ENCODE peak calls at places on chromosome 16, in nine cellular contexts. R is Peyer's patch, A is GM12878, O is left ventricle myocardium inferior, Z is heart left ventricle, B is OCI-LY7, G is PC-3, V is astrocyte, Q is neural progenitor cell. L is an unnamed sample. For H3K36me3, the result is how much of the 10 kb centered on the place peaks cover.

GRCh38 chr16:23871924-23872323 is 36.1 kb downstream of the PRKCB start:
- DNase-seq in Z (no peak), O (no peak), R (no peak), B (no peak), A (no peak), V (no peak), G (no peak), Q (no peak), L (no peak)

GRCh38 chr16:14303654-14304394 is 232.7 kb downstream of the MRTFB start:
- DNase-seq in V (no peak), G (no peak), R (no peak), O (no peak), B (peak), Q (peak), Z (peak), A (no peak), L (no peak)

GRCh38 chr16:81646561-81646960 is 132.5 kb upstream of the PLCG2 start:
- DNase-seq in R (no peak), V (peak), Z (no peak), Q (no peak), B (no peak), G (peak), O (no peak), A (no peak), L (no peak)

GRCh38 chr16:50050802-50051201 is 15.0 kb upstream of the HEATR3 start:
- DNase-seq in G (no peak), Z (no peak), A (no peak), B (no peak), V (no peak), R (no peak), O (no peak), Q (no peak), L (no peak)

GRCh38 chr16:88453217-88453531 is at the start of gene ZFPM1:
- DNase-seq in Z (no peak), A (no peak), B (no peak), G (no peak), Q (peak), O (no peak), R (no peak), V (no peak), L (no peak)

GRCh38 chr16:19542138-19542821 is 13.2 kb upstream of the VPS35L start:
- DNase-seq in R (no peak), A (no peak), G (no peak), V (peak), Q (no peak), O (no peak), Z (no peak), B (no peak), L (no peak)

GRCh38 chr16:60748366-60748765 is 1287.9 kb downstream of the CDH8 start:
- DNase-seq in O (no peak), B (no peak), Z (no peak), G (peak), R (no peak), V (no peak), Q (no peak), A (no peak), L (no peak)

GRCh38 chr16:47110939-47111338 is 32.8 kb downstream of the NETO2 start:
- DNase-seq in Q (peak), A (no peak), V (no peak), B (peak), R (no peak), G (peak), Z (no peak), O (no peak), L (no peak)

GRCh38 chr16:81457326-81458133 is 12.9 kb downstream of the CMIP start:
- DNase-seq in O (no peak), B (no peak), Q (no peak), R (peak), G (no peak), V (peak), Z (no peak), A (no peak), L (peak)

GRCh38 chr16:53511403-53512280 is 8.6 kb upstream of the AKTIP start:
- DNase-seq in V (no peak), G (peak), Q (no peak), B (no peak), R (no peak), Z (no peak), O (no peak), A (no peak), L (no peak)

GRCh38 chr16:27922433-27922832 is 141.1 kb downstream of the GSG1L start:
- DNase-seq in A (no peak), Q (peak), B (no peak), O (no peak), Z (no peak), G (no peak), R (no peak), V (no peak), L (no peak)

GRCh38 chr16:86622700-86623615 is 44.6 kb downstream of the FOXL1 start:
- DNase-seq in Q (no peak), O (no peak), V (no peak), G (no peak), B (no peak), Z (no peak), A (no peak), R (no peak), L (no peak)

GRCh38 chr16:57041182-57042156 is 50.9 kb upstream of the CPNE2 start:
- DNase-seq in G (no peak), R (no peak), A (peak), O (no peak), B (peak), Q (no peak), V (no peak), Z (no peak), L (no peak)

GRCh38 chr16:74186589-74186988 is 110.0 kb upstream of the PSMD7 start:
- DNase-seq in A (no peak), R (no peak), G (no peak), Z (no peak), B (no peak), O (no peak), Q (no peak), V (no peak), L (no peak)

GRCh38 chr16:64419832-64420231 is 702.0 kb downstream of the CDH11 start:
- DNase-seq in G (no peak), Q (no peak), O (no peak), A (no peak), Z (no peak), B (no peak), V (no peak), R (no peak), L (no peak)

GRCh38 chr16:64417711-64418227 is 704.1 kb downstream of the CDH11 start:
- DNase-seq in A (no peak), Z (no peak), O (no peak), G (no peak), B (no peak), R (no peak), V (peak), Q (no peak), L (no peak)

GRCh38 chr16:64412578-64413280 is 709.1 kb downstream of the CDH11 start:
- DNase-seq in A (no peak), R (no peak), O (no peak), B (no peak), Z (no peak), Q (no peak), G (peak), V (peak), L (peak)

GRCh38 chr16:64421515-64421914 is 700.3 kb downstream of the CDH11 start:
- DNase-seq in O (no peak), Z (no peak), A (no peak), G (no peak), V (no peak), Q (no peak), R (no peak), B (peak), L (no peak)

GRCh38 chr16:64416232-64417010 is 705.4 kb downstream of the CDH11 start:
- DNase-seq in R (no peak), V (peak), B (peak), A (no peak), Z (no peak), O (no peak), Q (no peak), G (peak), L (no peak)
- H3K4me3 ChIP-seq in R (no peak), V (peak), B (peak), A (no peak), Z (peak), O (peak), Q (no peak), G (peak), L (no peak)

GRCh38 chr16:2769675-2770056 is 7.4 kb downstream of the ELOB start:
- DNase-seq in O (no peak), A (no peak), R (peak), B (no peak), Q (no peak), Z (peak), V (no peak), G (no peak), L (no peak)
- H3K36me3 ChIP-seq in O (half or more), A (half or more), R (half or more), B (half or more), Q (under half), Z (under half), V (half or more), G (half or more), L (under half)

DNA sequence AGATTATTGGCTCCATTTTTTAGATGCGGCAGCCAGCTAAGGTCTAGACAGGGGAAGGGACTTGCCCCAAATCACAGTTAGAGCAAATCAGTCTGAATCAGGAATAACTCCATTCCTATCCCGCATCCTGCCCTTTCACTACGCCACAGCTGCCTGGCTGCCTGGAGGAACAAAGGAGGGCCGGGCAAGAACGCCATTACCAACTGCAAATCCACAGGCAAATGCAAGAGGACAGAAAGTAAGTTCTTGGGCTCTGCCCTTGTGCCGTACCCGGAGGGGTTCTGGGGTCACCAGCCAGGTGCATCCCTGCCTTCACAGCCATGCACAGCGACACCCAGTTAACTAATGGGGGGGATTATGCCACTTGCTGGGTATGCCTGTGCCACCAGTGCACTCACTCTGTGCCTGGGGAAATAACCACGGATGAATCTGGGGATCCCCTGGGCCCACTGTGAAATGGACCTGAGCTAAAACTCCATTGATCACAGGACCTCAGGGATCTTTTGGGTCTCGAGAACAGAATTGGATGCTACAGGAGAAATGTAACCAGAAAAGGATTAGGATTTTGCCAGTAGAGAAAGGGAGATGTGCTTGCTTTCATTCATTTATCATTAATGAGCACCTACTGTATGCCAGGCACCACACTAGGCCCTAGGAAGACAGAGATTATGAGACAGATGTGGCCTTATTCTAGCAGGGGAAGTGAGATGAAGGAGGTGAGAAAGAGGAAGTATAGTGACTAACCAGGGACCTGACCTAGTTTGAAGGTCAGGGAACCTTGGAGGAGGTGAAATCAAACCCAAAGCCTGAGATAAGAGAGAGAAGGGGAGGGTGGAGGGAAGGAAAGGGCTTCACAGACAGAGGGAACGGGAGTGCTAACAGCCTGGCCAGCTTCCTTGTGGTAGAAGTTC is 17.7 kb downstream of the BCL7C start:
- DNase-seq in A (peak), Q (peak), V (no peak), R (peak), B (peak), O (no peak), Z (no peak), G (no peak), L (no peak)
- TF ChIP-seq CTCF in A (no peak), Q (no peak), V (no peak), R (no peak), B (peak), O (no peak), Z (no peak), G (no peak), L (no peak)

GRCh38 chr16:89562027-89562599 is 1.6 kb downstream of the RPL13 start:
- DNase-seq in Q (no peak), B (peak), G (peak), Z (no peak), A (no peak), V (no peak), O (no peak), R (no peak), L (no peak)

GRCh38 chr16:89564476-89565255 is 4.2 kb downstream of the RPL13 start:
- DNase-seq in R (no peak), V (no peak), B (peak), O (no peak), A (no peak), Z (no peak), G (no peak), Q (peak), L (no peak)

GRCh38 chr16:89561195-89562026 is 929 bp downstream of the RPL13 start:
- DNase-seq in G (no peak), B (no peak), O (no peak), Z (no peak), Q (no peak), V (no peak), R (no peak), A (no peak), L (no peak)

GRCh38 chr16:89563639-89564392 is 3.3 kb downstream of the RPL13 start:
- DNase-seq in Z (no peak), R (no peak), G (no peak), A (no peak), B (no peak), Q (no peak), V (no peak), O (no peak), L (no peak)

GRCh38 chr16:89562939-89563338 is 2.5 kb downstream of the RPL13 start:
- DNase-seq in O (no peak), V (no peak), G (no peak), Q (no peak), R (no peak), B (no peak), A (no peak), Z (no peak), L (no peak)
- H3K4me3 ChIP-seq in O (no peak), V (peak), G (peak), Q (no peak), R (no peak), B (peak), A (peak), Z (no peak), L (no peak)

GRCh38 chr16:672851-673250 is 2.6 kb upstream of the RHBDL1 start:
- DNase-seq in V (no peak), Q (no peak), A (no peak), R (no peak), Z (no peak), G (no peak), O (no peak), B (no peak), L (no peak)

GRCh38 chr16:673399-673991 is 2.0 kb upstream of the RHBDL1 start:
- DNase-seq in G (no peak), Z (no peak), A (no peak), B (no peak), R (no peak), O (no peak), Q (no peak), V (no peak), L (no peak)

GRCh38 chr16:670485-671352 is 2.8 kb downstream of the RHOT2 start:
- DNase-seq in Z (no peak), Q (no peak), R (no peak), B (no peak), V (no peak), O (no peak), G (no peak), A (no peak), L (no peak)

GRCh38 chr16:671353-672131 is 3.6 kb downstream of the RHOT2 start:
- DNase-seq in Q (no peak), Z (no peak), A (no peak), O (no peak), R (no peak), V (no peak), B (no peak), G (no peak), L (no peak)

DNA sequence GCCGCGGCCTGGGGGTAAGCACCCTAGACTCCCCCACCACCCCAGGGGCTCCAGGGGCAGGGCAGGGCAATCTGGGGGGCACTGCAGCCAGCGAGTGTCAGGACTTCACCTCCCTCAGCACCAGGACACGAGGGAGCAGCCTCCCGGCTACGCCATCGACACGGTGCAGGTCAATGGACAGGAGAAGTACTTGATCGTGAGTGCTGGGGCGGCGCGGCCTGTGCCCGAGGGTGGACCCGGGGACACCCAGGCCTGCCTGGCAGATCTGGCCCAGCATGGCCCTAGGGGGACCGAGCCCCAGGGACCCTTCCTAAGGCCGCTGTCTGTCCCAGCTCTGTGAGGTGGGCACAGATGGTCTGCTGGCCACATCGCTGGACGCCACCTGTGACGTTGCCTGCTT is 3.1 kb upstream of the RHBDL1 start:
- DNase-seq in O (no peak), G (no peak), B (no peak), A (no peak), V (no peak), R (no peak), Z (no peak), Q (no peak), L (no peak)
- H3K36me3 ChIP-seq in O (half or more), G (under half), B (under half), A (under half), V (under half), R (half or more), Z (under half), Q (under half), L (under half)

DNA sequence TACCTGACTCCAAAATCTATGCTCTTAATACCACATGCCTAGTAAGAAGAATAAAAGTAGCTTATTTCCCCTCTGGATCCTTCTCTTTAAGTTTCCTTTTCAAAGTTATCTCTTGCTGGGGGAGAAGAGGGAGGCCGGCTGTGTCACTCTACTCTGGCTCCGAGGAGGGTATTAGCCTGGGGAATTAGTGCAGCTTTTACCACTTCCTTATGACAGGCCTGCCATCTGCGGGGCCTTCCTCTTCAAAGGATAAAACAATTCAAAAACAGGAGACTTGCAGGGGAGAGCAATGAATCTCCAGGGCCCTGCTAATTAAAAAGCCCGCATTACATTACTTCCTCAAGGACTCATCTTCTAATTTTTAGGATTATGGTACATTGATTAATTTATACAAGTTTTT is 190.9 kb upstream of the CDH5 start:
- DNase-seq in O (no peak), Q (peak), Z (no peak), B (no peak), V (no peak), R (no peak), A (no peak), G (no peak), L (no peak)
- TF ChIP-seq CTCF in O (no peak), Q (no peak), Z (no peak), B (no peak), V (no peak), R (no peak), A (no peak), G (no peak), L (no peak)

L was measured in kidney epithelial cell.